ENCODE peak calls at places on chromosomes 7 and 10, in four cellular contexts. C is left ventricle myocardium inferior, P is tibial artery, R is Panc1. W is an unnamed sample.

GRCh38 chr10:5524721-5525531 is at the start of gene CALML3:
- DNase-seq in C (no peak), P (peak; percentile 59), R (no peak), W (peak; percentile 64)

GRCh38 chr7:12923971-12924370 is 236.5 kb downstream of the ARL4A start:
- DNase-seq in C (no peak), P (no peak), R (peak; percentile 13), W (peak; percentile 75)

GRCh38 chr10:17425584-17426262 is 28.7 kb downstream of the ST8SIA6 start:
- DNase-seq in C (no peak), P (no peak), R (no peak), W (no peak)

GRCh38 chr10:119199231-119199992 is 8.0 kb upstream of the GRK5 start:
- DNase-seq in C (peak; percentile 32), P (peak; percentile 71), R (peak; percentile 75), W (peak; percentile 64)

GRCh38 chr10:11869211-11869610 is 46.1 kb downstream of the PROSER2 start:
- DNase-seq in C (no peak), P (no peak), R (no peak), W (no peak)

GRCh38 chr10:113953505-113954272 is 90.0 kb upstream of the ADRB1 start:
- DNase-seq in C (no peak), P (no peak), R (no peak), W (no peak)

GRCh38 chr10:4450981-4451501 is 375.0 kb upstream of the AKR1E2 start:
- DNase-seq in C (no peak), P (no peak), R (no peak), W (peak; percentile 60)

GRCh38 chr10:28248092-28248491 is 54.8 kb downstream of the MPP7 start:
- DNase-seq in C (no peak), P (no peak), R (no peak), W (peak; percentile 66)

GRCh38 chr7:101993311-101993710 is 175.9 kb downstream of the CUX1 start:
- DNase-seq in C (no peak), P (no peak), R (no peak), W (no peak)

GRCh38 chr7:28748934-28749584 is 209.1 kb downstream of the TRIL start:
- DNase-seq in C (no peak), P (no peak), R (peak; percentile 76), W (peak; percentile 74)

GRCh38 chr7:127897704-127898454 is 133.4 kb downstream of the LRRC4 start:
- DNase-seq in C (no peak), P (no peak), R (no peak), W (no peak)

GRCh38 chr10:65566906-65567305 is 1358.9 kb upstream of the LRRTM3 start:
- DNase-seq in C (no peak), P (no peak), R (no peak), W (no peak)

GRCh38 chr10:67612577-67613537 is 83.1 kb downstream of the CTNNA3 start:
- DNase-seq in C (no peak), P (no peak), R (no peak), W (no peak)

GRCh38 chr7:111873963-111874693 is 311.8 kb upstream of the IMMP2L start:
- DNase-seq in C (no peak), P (no peak), R (no peak), W (no peak)

GRCh38 chr7:104900525-104900924 is 113.5 kb upstream of the KMT2E start:
- DNase-seq in C (no peak), P (no peak), R (no peak), W (no peak)

GRCh38 chr7:3712841-3713240 is 411.8 kb downstream of the SDK1 start:
- DNase-seq in C (no peak), P (no peak), R (no peak), W (no peak)

GRCh38 chr10:78977761-78978305 is 90.9 kb upstream of the ZMIZ1 start:
- DNase-seq in C (no peak), P (peak; percentile 86), R (no peak), W (peak; percentile 42)

GRCh38 chr7:82729172-82730030 is 285.8 kb upstream of the CACNA2D1 start:
- DNase-seq in C (no peak), P (no peak), R (peak; percentile 33), W (peak; percentile 7)

GRCh38 chr10:118264838-118265470 is 77.2 kb downstream of the FAM204A start:
- DNase-seq in C (no peak), P (no peak), R (no peak), W (no peak)

GRCh38 chr10:77002872-77003271 is 634.7 kb downstream of the KCNMA1 start:
- DNase-seq in C (no peak), P (no peak), R (no peak), W (no peak)

GRCh38 chr10:77001186-77001585 is 636.4 kb downstream of the KCNMA1 start:
- DNase-seq in C (no peak), P (no peak), R (no peak), W (no peak)

GRCh38 chr10:76998451-76998850 is 639.2 kb downstream of the KCNMA1 start:
- DNase-seq in C (no peak), P (no peak), R (no peak), W (no peak)
- TF ChIP-seq CTCF in C (no peak), P (no peak), R (no peak), W (no peak)

DNA sequence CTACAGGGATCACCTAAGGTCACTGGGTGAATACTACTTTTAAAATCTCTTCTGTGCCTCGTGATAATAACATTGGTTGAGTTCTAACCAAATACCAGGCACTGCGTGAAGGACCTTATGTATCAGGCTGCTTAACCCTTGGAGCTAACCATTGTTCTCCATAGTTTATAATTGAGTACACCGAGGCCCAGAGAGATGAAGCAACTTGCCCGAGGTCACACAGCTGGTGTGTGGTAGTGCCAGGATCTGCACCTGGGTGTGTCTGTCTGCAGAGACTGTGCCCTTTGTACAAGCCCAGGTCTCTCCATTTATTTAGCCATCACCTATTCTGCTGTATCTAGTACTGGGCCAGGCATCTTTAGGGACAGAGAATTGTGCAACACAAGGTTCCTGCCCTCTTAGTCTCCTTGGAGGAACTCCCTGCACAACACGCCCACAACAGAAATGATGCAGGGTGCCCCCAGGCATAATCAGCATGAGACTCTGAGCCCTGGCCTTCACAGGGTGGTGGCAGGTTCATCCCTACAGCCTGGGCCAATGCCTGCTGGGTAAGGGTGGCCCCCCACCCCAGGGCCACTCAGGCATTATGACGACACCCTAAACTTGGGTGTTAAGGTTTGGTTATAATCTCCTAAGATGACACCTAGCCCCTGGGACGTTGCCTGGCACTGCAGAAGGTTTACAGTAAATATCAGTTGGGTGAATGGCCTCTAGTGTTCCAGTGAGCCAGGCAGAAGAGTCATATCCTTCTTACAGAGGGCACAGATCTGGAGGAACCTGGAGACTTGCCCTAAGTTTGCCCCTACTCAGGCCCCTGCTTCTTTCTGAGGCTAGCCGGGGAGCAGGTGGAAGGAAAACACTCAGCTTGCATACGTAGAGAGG is 31.6 kb downstream of the UNC5B start:
- DNase-seq in C (peak; percentile 15), P (no peak), R (no peak), W (peak; percentile 95)
- H3K27ac ChIP-seq in C (peak overlapping the region; percentile 81), P (no peak overlapping the region), R (no peak overlapping the region), W (peak overlapping the region; percentile 98)

GRCh38 chr7:38178695-38179344 is 775 bp downstream of the STARD3NL start:
- DNase-seq in C (no peak), P (no peak), R (no peak), W (no peak)
- TF ChIP-seq CTCF in C (no peak), P (no peak), R (no peak), W (peak; percentile 38)

DNA sequence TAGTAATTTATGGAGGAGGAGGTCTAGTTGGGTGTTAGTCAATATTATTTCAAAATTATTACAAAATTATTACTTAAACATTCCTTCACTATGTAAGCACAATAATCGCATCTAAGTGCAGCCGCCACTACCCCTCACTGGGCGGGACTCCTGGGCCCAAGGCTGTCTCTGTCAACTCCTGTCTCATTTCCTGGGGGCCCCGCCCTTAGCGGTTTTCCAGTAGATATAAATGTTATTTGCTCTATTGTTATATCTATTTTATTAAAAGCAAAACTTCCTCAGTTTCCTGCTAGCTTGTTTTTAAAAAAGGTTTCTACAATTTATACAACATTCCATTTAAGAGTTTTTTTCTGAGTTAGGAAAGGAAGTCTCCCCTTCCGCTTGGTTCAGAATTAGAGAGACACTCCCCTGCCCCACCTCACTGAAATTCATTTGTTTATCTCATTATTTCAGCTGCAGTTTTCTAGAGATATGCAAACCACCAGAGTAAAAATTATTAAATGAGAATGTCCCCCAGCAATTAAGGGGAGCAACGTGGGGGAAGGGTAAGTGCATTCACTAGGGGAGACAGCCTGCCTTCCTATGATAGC is 82.7 kb downstream of the RAMP3 start:
- DNase-seq in C (peak; percentile 56), P (no peak), R (no peak), W (peak; percentile 49)
- H3K27ac ChIP-seq in C (peak overlapping the region; percentile 88), P (no peak overlapping the region), R (no peak overlapping the region), W (peak overlapping the region; percentile 90)

GRCh38 chr10:110918269-110918632 is 729 bp downstream of the BBIP1 start:
- DNase-seq in C (peak; percentile 97), P (peak; percentile 98), R (peak; percentile 79), W (peak; percentile 99)
- TF ChIP-seq CTCF in C (peak; percentile 30), P (no peak), R (peak; percentile 10), W (peak; percentile 7)

DNA sequence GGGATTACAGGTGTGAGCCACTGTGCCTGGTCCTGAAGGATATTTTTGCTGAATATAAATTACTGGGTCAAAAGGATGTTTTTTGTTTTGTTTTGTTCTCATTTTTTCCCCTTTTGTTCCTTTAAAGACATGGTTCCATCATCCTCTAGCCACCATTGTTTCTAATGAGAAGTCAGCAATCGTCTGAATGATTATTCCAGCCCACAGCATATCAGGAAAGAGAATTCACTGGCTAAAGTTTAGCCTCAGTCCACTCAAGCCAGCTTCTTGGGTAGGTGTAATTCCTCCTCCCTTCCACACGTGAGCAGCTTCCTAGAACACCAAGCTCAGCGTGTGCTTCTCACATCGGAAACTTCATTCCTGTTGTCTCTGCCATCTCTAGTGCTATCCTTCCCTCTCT is 112.8 kb upstream of the INSIG1 start:
- DNase-seq in C (no peak), P (no peak), R (no peak), W (no peak)
- H3K27ac ChIP-seq in C (no peak overlapping the region), P (no peak overlapping the region), R (no peak overlapping the region), W (no peak overlapping the region)

DNA sequence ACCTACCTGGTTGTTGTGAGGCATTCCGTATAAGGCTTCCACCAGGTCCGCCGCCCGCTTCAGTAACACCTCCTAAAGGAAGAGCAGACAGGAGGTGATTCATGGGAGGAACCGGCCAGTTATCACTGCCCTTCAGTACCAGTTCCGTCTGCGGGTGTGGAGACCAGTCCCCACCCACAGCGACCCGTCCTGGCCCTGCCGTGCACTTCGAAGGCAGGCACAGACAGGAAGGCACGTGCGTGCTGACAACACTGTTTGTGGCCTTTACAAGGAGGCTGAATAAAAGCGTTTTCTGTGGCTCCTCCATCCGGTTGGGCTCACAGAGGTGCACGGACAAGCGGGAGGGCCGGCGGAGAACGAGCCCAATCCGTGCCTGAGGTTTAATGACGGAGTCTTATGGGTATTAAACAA is 120.9 kb downstream of the EBF3 start:
- DNase-seq in C (no peak), P (no peak), R (no peak), W (no peak)
- TF ChIP-seq CTCF in C (no peak), P (no peak), R (no peak), W (no peak)

DNA sequence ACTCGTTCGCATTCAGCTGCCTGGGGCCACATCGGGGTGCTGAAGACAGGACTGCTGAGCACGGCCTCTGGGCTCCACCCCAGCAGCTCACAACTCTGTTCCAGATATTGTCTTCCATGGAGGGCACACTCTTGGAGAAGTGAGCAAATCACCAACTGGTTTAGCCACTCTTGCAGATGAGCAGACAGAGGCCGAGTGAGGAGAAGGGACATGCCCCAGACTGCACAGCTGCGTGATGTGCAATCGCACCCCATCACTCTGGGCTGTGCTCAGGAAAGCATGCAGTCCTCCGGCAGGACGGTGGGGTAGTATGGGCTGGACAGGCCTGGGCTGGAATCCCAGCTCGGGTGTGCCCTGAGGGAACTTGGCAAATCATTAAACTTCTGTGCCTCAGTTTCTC is 111.6 kb downstream of the FAM53B start:
- DNase-seq in C (no peak), P (no peak), R (no peak), W (peak; percentile 64)
- H3K27ac ChIP-seq in C (peak overlapping the region; percentile 66), P (no peak overlapping the region), R (no peak overlapping the region), W (peak overlapping the region; percentile 94)

GRCh38 chr10:42744134-42744701 is 38.4 kb upstream of the BMS1 start:
- DNase-seq in C (no peak), P (no peak), R (no peak), W (no peak)
- TF ChIP-seq CTCF in C (no peak), P (no peak), R (peak; percentile 28), W (no peak)